ENCODE peak calls at places on chromosomes 12 and 14, in eight cellular contexts. B is heart right ventricle, P is psoas muscle, T is cardiac fibroblast, K is DMS 273 treated with DMSO at 0.1 percent for 48 hours, V is ELF-1, Q is T follicular helper cell, N is mesendoderm. M is an unnamed sample.
A peak's percentile ranks its signal among the peaks of the same experiment; 100 is the strongest.

GRCh38 chr12:121405211-121405610 is 5.3 kb downstream of the RNF34 start:
- DNase-seq in T (no peak), V (no peak), Q (no peak), N (no peak), P (no peak), B (no peak), K (no peak), M (no peak)

GRCh38 chr12:79023261-79023660 is 158.7 kb downstream of the SYT1 start:
- DNase-seq in N (no peak), K (no peak), T (peak; percentile 59), B (no peak), V (no peak), P (no peak), Q (no peak), M (no peak)

GRCh38 chr12:39533951-39534350 is 85.7 kb downstream of the ABCD2 start:
- DNase-seq in P (no peak), K (no peak), B (no peak), V (no peak), N (no peak), T (no peak), Q (no peak), M (no peak)

GRCh38 chr12:75692883-75693282 is 181.5 kb upstream of the KRR1 start:
- DNase-seq in B (no peak), N (no peak), K (no peak), V (no peak), P (no peak), T (peak; percentile 66), Q (no peak), M (no peak)

GRCh38 chr14:91113829-91114078 is at the start of gene DGLUCY:
- DNase-seq in P (peak; percentile 91), V (no peak), T (no peak), N (no peak), B (peak; percentile 84), Q (peak; percentile 31), K (peak; percentile 77), M (no peak)

GRCh38 chr12:5140190-5140589 is 96.5 kb downstream of the KCNA5 start:
- DNase-seq in Q (no peak), B (no peak), V (no peak), T (no peak), K (no peak), N (no peak), P (no peak), M (no peak)

GRCh38 chr12:33988888-33989287 is 33.4 kb upstream of the ALG10 start:
- DNase-seq in P (no peak), K (no peak), B (no peak), N (peak; percentile 25), V (no peak), Q (no peak), T (peak; percentile 27), M (peak; percentile 74)

GRCh38 chr12:123037791-123038190 is 57.3 kb downstream of the ARL6IP4 start:
- DNase-seq in B (no peak), V (no peak), Q (no peak), N (no peak), K (no peak), T (no peak), P (no peak), M (no peak)

GRCh38 chr12:105481906-105482305 is 151.4 kb downstream of the C12orf75 start:
- DNase-seq in T (no peak), N (no peak), V (no peak), Q (no peak), P (no peak), K (no peak), B (no peak), M (peak; percentile 32)

GRCh38 chr12:8449293-8449944 is 6.3 kb upstream of the CLEC6A start:
- DNase-seq in Q (no peak), T (no peak), N (peak; percentile 80), K (no peak), P (no peak), V (peak; percentile 77), B (no peak), M (no peak)

GRCh38 chr12:123485756-123486155 is 27.8 kb downstream of the SNRNP35 start:
- DNase-seq in Q (no peak), B (no peak), K (no peak), N (no peak), P (peak; percentile 55), V (no peak), T (no peak), M (no peak)

GRCh38 chr12:63929426-63929825 is 84.9 kb downstream of the SRGAP1 start:
- DNase-seq in V (no peak), N (no peak), Q (no peak), P (no peak), K (no peak), B (no peak), T (no peak), M (no peak)

GRCh38 chr12:62732861-62733427 is 202.0 kb downstream of the PPM1H start:
- DNase-seq in B (no peak), T (peak; percentile 84), N (no peak), V (no peak), P (no peak), K (no peak), Q (no peak), M (peak; percentile 86)

GRCh38 chr12:129676411-129676810 is 227.4 kb downstream of the TMEM132D start:
- DNase-seq in K (no peak), N (no peak), T (no peak), V (no peak), Q (no peak), P (no peak), B (no peak), M (no peak)

GRCh38 chr12:88501976-88502938 is 78.0 kb downstream of the KITLG start:
- DNase-seq in K (no peak), T (peak; percentile 63), P (no peak), Q (no peak), B (no peak), V (no peak), N (no peak), M (peak; percentile 39)

M was measured in RPMI7951.